ENCODE peak calls at places on chromosome 10, in five cellular contexts. L, T, H, X and A are unnamed samples.

GRCh38 chr10:122993797-122994336 is 13.7 kb downstream of the PSTK start:
- DNase-seq in L (no peak), T (no peak), H (no peak), X (no peak), A (no peak)

GRCh38 chr10:102410427-102411073 is 8.0 kb downstream of the PSD start:
- DNase-seq in L (no peak), T (no peak), H (no peak), X (no peak), A (no peak)

GRCh38 chr10:104331208-104331838 is 6.9 kb downstream of the ITPRIP start:
- DNase-seq in L (no peak), T (no peak), H (peak; percentile 64), X (peak; percentile 69), A (no peak)

GRCh38 chr10:90288403-90288933 is 569.4 kb downstream of the HTR7 start:
- DNase-seq in L (no peak), T (no peak), H (peak; percentile 26), X (peak; percentile 36), A (no peak)

GRCh38 chr10:131946321-131946751 is 35.4 kb downstream of the BNIP3 start:
- DNase-seq in L (no peak), T (no peak), H (peak; percentile 2), X (peak; percentile 92), A (no peak)

GRCh38 chr10:52488606-52489485 is 174.8 kb downstream of the DKK1 start:
- DNase-seq in L (no peak), T (no peak), H (peak; percentile 36), X (peak; percentile 78), A (no peak)

GRCh38 chr10:71134732-71135211 is 77.6 kb upstream of the UNC5B start:
- DNase-seq in L (no peak), T (peak; percentile 41), H (no peak), X (no peak), A (no peak)

GRCh38 chr10:114274616-114275453 is 35.8 kb downstream of the VWA2 start:
- DNase-seq in L (no peak), T (no peak), H (no peak), X (no peak), A (no peak)